ENCODE peak calls at places on chromosomes 12 and 14, in seven cellular contexts. U is heart right ventricle; T is right lobe of liver; Z is cardiac fibroblast; C is GM06990; L is CD8-positive, alpha-beta T cell; M is HL-60. V is an unnamed sample.

GRCh38 chr14:90547968-90548367 is 151.1 kb downstream of the CALM1 start:
- DNase-seq in U (no peak), T (no peak), Z (no peak), C (no peak), L (no peak), M (no peak), V (no peak)

GRCh38 chr12:113385282-113385882 is 18.3 kb downstream of the SDS start:
- DNase-seq in U (no peak), T (no peak), Z (no peak), C (no peak), L (no peak), M (no peak), V (no peak)

GRCh38 chr12:57939291-57939690 is 2.1 kb upstream of the ATP23 start:
- DNase-seq in U (no peak), T (no peak), Z (peak), C (no peak), L (no peak), M (peak), V (no peak)

GRCh38 chr14:105927094-105927475 is 400.7 kb downstream of the TMEM121 start:
- DNase-seq in U (no peak), T (peak), Z (no peak), C (no peak), L (no peak), M (no peak), V (no peak)

GRCh38 chr12:110249105-110249504 is 31.9 kb upstream of the ATP2A2 start:
- DNase-seq in U (no peak), T (no peak), Z (no peak), C (no peak), L (no peak), M (no peak), V (no peak)

GRCh38 chr12:104710940-104711725 is 247.0 kb downstream of the SLC41A2 start:
- DNase-seq in U (no peak), T (no peak), Z (peak), C (no peak), L (no peak), M (no peak), V (no peak)

GRCh38 chr12:118430516-118430915 is 54.2 kb downstream of the SUDS3 start:
- DNase-seq in U (no peak), T (no peak), Z (peak), C (no peak), L (no peak), M (no peak), V (no peak)

GRCh38 chr12:23980826-23981225 is 31.4 kb upstream of the SOX5 start:
- DNase-seq in U (no peak), T (no peak), Z (no peak), C (no peak), L (no peak), M (no peak), V (no peak)

GRCh38 chr14:100641274-100641860 is 54.1 kb upstream of the BEGAIN start:
- DNase-seq in U (no peak), T (peak), Z (no peak), C (no peak), L (no peak), M (no peak), V (no peak)

GRCh38 chr14:93114068-93114710 is 1.5 kb downstream of the ITPK1 start:
- DNase-seq in U (no peak), T (no peak), Z (no peak), C (no peak), L (peak), M (peak), V (no peak)

GRCh38 chr12:108090107-108090899 is 38.8 kb upstream of the WSCD2 start:
- DNase-seq in U (no peak), T (no peak), Z (no peak), C (no peak), L (no peak), M (no peak), V (no peak)

GRCh38 chr14:103527408-103528157 is 1.4 kb upstream of the TRMT61A start:
- DNase-seq in U (no peak), T (no peak), Z (peak), C (peak), L (no peak), M (no peak), V (peak)

GRCh38 chr14:101084436-101084826 is 180.9 kb upstream of the RTL1 start:
- DNase-seq in U (no peak), T (no peak), Z (no peak), C (no peak), L (no peak), M (no peak), V (no peak)

DNA sequence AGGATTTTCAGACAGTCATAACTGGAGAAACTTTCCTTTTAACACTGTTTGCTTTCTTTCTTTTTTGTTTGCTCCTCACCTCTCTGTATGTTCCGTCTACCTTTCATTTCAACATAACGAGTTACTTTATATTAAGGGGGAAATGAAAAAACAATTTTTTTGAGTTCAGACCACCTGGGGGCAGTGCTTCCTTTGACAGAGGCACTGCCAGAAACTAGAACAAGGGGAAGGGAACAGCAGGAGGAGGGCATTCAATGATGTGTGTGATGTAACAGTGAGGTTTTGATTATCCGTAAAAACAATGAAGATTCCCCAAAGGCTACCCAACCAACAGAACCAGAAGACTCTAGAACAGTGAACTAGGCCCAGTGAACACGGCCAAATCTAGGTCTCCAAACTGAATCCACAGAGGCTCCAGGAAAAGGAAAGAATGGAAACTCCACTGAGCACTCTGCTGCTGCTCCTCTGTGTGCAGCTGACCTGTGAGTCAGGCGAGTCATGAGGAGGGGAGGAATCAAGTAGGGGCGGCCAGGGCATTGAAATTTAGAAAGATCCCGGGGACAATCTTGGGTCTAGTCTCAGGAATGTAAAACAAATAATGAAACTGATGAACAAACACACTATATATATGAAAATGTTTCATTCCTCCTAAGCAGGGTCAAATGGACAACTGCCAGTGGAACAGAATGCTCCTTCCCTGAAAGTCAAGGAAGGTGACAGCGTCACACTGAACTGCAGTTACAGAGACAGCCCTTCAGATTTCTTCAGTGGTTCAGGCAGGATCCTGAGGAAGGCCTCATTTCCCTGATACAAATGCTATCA is 323.5 kb downstream of the DAD1 start:
- DNase-seq in U (no peak), T (no peak), Z (peak), C (no peak), L (no peak), M (no peak), V (no peak)
- TF ChIP-seq CTCF in U (no peak), T (no peak), Z (no peak), C (peak), L (no peak), M (no peak), V (no peak)

DNA sequence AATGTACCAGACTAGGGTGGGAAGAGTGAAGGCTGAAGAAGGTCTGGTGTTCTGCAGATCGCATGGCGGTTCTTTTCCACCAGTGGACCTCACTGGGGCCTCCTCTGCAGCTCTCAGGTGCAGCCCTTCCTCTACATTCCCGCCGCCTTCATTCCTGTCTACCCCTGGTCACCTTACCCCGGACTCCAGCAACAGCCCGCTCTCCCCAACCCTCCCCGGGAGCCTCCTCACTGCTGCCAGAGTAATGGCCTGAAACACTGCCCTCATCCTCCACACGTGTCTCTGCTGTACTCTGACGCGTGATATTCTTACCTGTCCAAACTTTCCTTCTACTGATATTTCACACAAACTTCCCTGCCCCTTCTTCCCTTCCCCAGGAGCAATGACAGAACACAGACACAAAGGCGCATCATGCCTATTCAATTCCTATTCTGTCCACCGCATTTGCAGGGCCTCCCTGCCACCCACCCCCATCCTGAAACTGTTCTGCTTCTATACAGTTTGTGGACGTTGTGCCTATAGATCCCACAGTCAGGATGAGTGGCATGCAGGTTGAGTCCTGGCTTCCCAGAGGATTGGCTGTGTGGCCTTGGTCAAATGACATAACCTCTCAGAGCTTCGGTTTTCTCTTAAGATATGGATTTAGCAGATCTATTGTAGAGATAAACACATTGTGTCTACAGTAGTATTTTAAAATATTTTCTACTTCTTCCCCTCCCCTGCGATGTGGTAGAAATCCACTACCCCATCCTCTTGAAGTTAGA is 1.7 kb upstream of the NUAK1 start:
- DNase-seq in U (no peak), T (peak), Z (no peak), C (no peak), L (no peak), M (no peak), V (no peak)
- H3K4me3 ChIP-seq in U (peak), T (peak), Z (peak), C (no peak), L (no peak), M (no peak), V (no peak)

DNA sequence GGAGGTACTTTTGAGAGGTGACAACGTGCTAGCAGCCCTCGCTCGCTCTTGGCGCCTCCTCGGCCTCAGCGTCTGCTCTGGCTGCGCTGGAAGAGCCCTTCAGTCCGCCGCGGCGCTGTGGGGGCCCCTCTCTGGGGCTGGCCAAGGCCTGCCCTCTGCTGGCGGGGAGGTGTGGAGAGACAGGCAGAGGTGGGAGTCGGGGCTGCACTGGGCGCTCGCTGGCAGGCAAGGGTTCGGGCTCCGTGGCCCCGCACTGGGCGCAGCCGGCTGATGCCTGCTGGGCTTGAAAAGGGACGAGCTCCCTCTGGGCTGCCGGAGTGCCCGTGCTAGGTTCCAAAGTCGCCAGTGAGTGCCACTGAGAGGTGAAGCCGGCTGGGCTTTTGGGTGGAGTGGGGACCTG is 580.0 kb downstream of the DIO2 start:
- DNase-seq in U (no peak), T (peak), Z (no peak), C (no peak), L (no peak), M (no peak), V (no peak)
- TF ChIP-seq CTCF in U (no peak), T (no peak), Z (no peak), C (no peak), L (no peak), M (no peak), V (no peak)

GRCh38 chr12:130644566-130644965 is 71.5 kb downstream of the RIMBP2 start:
- DNase-seq in U (no peak), T (no peak), Z (no peak), C (no peak), L (no peak), M (no peak), V (no peak)

GRCh38 chr12:130641571-130642184 is 74.4 kb downstream of the RIMBP2 start:
- DNase-seq in U (no peak), T (no peak), Z (no peak), C (no peak), L (no peak), M (no peak), V (no peak)

GRCh38 chr12:130639759-130640158 is 76.3 kb downstream of the RIMBP2 start:
- DNase-seq in U (no peak), T (no peak), Z (no peak), C (no peak), L (no peak), M (no peak), V (no peak)

GRCh38 chr12:130644124-130644523 is 72.0 kb downstream of the RIMBP2 start:
- DNase-seq in U (no peak), T (no peak), Z (no peak), C (no peak), L (no peak), M (no peak), V (no peak)

DNA sequence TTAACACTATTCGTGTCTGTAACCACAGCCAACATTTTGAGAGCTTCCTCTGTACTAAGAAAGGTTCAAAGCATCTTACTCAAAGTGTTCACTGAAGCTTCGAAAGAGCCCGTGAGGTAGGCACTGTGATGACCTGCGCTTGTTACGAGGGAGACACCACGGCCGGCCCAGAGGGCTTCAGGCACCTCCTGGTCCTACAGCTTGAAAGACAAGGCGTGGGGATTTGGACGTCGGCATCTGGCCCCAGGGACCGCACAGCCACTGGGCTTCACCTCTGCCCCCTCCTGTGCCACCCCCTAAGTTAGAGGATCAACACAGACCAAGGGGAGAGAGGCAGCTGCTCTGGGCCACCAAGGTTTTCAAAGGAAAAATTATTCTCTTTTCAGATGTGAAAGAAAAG is 75.6 kb downstream of the RIMBP2 start:
- DNase-seq in U (no peak), T (no peak), Z (no peak), C (no peak), L (no peak), M (no peak), V (no peak)
- H3K4me3 ChIP-seq in U (no peak), T (no peak), Z (no peak), C (no peak), L (no peak), M (no peak), V (no peak)